ENCODE peak calls at places on chromosomes 2 and 18, in nine cellular contexts. K is CD8-positive, alpha-beta memory T cell; F is C1 segment of cervical spinal cord; Q is NCI-H1930; Z is CD4-positive, alpha-beta memory T cell; J is left colon; D is AG04450; S is left kidney; X is fibroblast of pulmonary artery. N is an unnamed sample.
A peak's percentile ranks its signal among the peaks of the same experiment; 100 is the strongest.

GRCh38 chr2:25068193-25068592 is 26.3 kb downstream of the EFR3B start:
- DNase-seq in K (no peak), F (no peak), Q (no peak), Z (no peak), J (no peak), D (no peak), S (no peak), X (no peak), N (no peak)

GRCh38 chr2:15260196-15260595 is 300.9 kb downstream of the NBAS start:
- DNase-seq in K (no peak), F (no peak), Q (no peak), Z (no peak), J (no peak), D (no peak), S (no peak), X (peak; percentile 1), N (no peak)

GRCh38 chr2:127508621-127509034 is 17.7 kb downstream of the IWS1 start:
- DNase-seq in K (no peak), F (no peak), Q (no peak), Z (no peak), J (peak; percentile 47), D (peak; percentile 88), S (peak; percentile 37), X (peak; percentile 97), N (peak; percentile 99)

GRCh38 chr2:21050164-21050563 is 6.3 kb upstream of the APOB start:
- DNase-seq in K (no peak), F (no peak), Q (no peak), Z (no peak), J (no peak), D (no peak), S (no peak), X (no peak), N (no peak)

GRCh38 chr2:227462463-227462951 is 9.4 kb upstream of the AGFG1 start:
- DNase-seq in K (no peak), F (no peak), Q (no peak), Z (no peak), J (no peak), D (no peak), S (no peak), X (no peak), N (no peak)

GRCh38 chr2:41718703-41719102 is 329.1 kb upstream of the PKDCC start:
- DNase-seq in K (no peak), F (no peak), Q (no peak), Z (no peak), J (no peak), D (no peak), S (no peak), X (no peak), N (no peak)

GRCh38 chr2:105736145-105736544 is 8.6 kb upstream of the NCK2 start:
- DNase-seq in K (no peak), F (no peak), Q (no peak), Z (no peak), J (no peak), D (no peak), S (no peak), X (no peak), N (no peak)

GRCh38 chr2:136136921-136137320 is 19.0 kb upstream of the CXCR4 start:
- DNase-seq in K (no peak), F (no peak), Q (no peak), Z (no peak), J (no peak), D (no peak), S (no peak), X (no peak), N (no peak)

GRCh38 chr2:124264496-124265160 is 239.5 kb downstream of the CNTNAP5 start:
- DNase-seq in K (no peak), F (no peak), Q (no peak), Z (no peak), J (no peak), D (no peak), S (no peak), X (peak; percentile 10), N (no peak)

GRCh38 chr2:68447118-68447517 is 20.0 kb downstream of the FBXO48 start:
- DNase-seq in K (no peak), F (no peak), Q (no peak), Z (no peak), J (no peak), D (no peak), S (no peak), X (no peak), N (no peak)

GRCh38 chr2:7530001-7530400 is 612.8 kb downstream of the RNF144A start:
- DNase-seq in K (no peak), F (no peak), Q (no peak), Z (no peak), J (no peak), D (no peak), S (no peak), X (no peak), N (no peak)

GRCh38 chr2:128797092-128797491 is 478.4 kb upstream of the HS6ST1 start:
- DNase-seq in K (no peak), F (no peak), Q (no peak), Z (no peak), J (no peak), D (no peak), S (no peak), X (no peak), N (no peak)

GRCh38 chr18:25826823-25827617 is 263.4 kb downstream of the SS18 start:
- DNase-seq in K (no peak), F (no peak), Q (no peak), Z (no peak), J (no peak), D (no peak), S (no peak), X (peak; percentile 20), N (no peak)

GRCh38 chr18:62715439-62715792 is at the start of gene PHLPP1:
- DNase-seq in K (no peak), F (no peak), Q (no peak), Z (no peak), J (no peak), D (no peak), S (no peak), X (no peak), N (no peak)

GRCh38 chr2:45578056-45578843 is 32.8 kb downstream of the SRBD1 start:
- DNase-seq in K (peak; percentile 23), F (no peak), Q (no peak), Z (peak; percentile 25), J (peak; percentile 43), D (no peak), S (peak; percentile 61), X (peak; percentile 62), N (peak; percentile 47)

GRCh38 chr2:225037374-225038075 is 4.7 kb downstream of the DOCK10 start:
- DNase-seq in K (no peak), F (no peak), Q (no peak), Z (no peak), J (no peak), D (no peak), S (no peak), X (no peak), N (no peak)

GRCh38 chr2:88220733-88221132 is 50.6 kb downstream of the THNSL2 start:
- DNase-seq in K (no peak), F (no peak), Q (no peak), Z (no peak), J (no peak), D (no peak), S (peak; percentile 94), X (no peak), N (no peak)

GRCh38 chr2:159773876-159774275 is 24.1 kb downstream of the CD302 start:
- DNase-seq in K (no peak), F (no peak), Q (no peak), Z (no peak), J (no peak), D (no peak), S (no peak), X (no peak), N (no peak)

GRCh38 chr2:172607379-172607928 is 51.6 kb downstream of the PDK1 start:
- DNase-seq in K (no peak), F (no peak), Q (no peak), Z (no peak), J (no peak), D (no peak), S (no peak), X (peak; percentile 17), N (peak; percentile 24)

GRCh38 chr2:218816561-218817011 is 15.0 kb downstream of the PRKAG3 start:
- DNase-seq in K (no peak), F (no peak), Q (no peak), Z (no peak), J (no peak), D (no peak), S (no peak), X (no peak), N (no peak)

GRCh38 chr2:201182650-201183372 is at the start of gene CASP10:
- DNase-seq in K (peak; percentile 60), F (no peak), Q (no peak), Z (peak; percentile 76), J (no peak), D (no peak), S (peak; percentile 67), X (peak; percentile 86), N (no peak)

GRCh38 chr2:217616936-217617335 is 385.9 kb downstream of the TNS1 start:
- DNase-seq in K (no peak), F (no peak), Q (no peak), Z (no peak), J (no peak), D (no peak), S (no peak), X (no peak), N (no peak)

GRCh38 chr18:27735117-27735516 is 441.8 kb downstream of the CDH2 start:
- DNase-seq in K (no peak), F (no peak), Q (no peak), Z (no peak), J (no peak), D (no peak), S (no peak), X (no peak), N (no peak)

GRCh38 chr18:41906528-41907256 is 48.3 kb upstream of the PIK3C3 start:
- DNase-seq in K (peak; percentile 69), F (no peak), Q (no peak), Z (peak; percentile 62), J (no peak), D (peak; percentile 39), S (peak; percentile 69), X (peak; percentile 76), N (peak; percentile 24)

GRCh38 chr2:56971383-56971974 is 787.7 kb downstream of the CCDC85A start:
- DNase-seq in K (no peak), F (no peak), Q (no peak), Z (no peak), J (no peak), D (no peak), S (no peak), X (no peak), N (no peak)

GRCh38 chr2:18473241-18473841 is 87.1 kb downstream of the RDH14 start:
- DNase-seq in K (no peak), F (no peak), Q (no peak), Z (no peak), J (no peak), D (peak; percentile 80), S (peak; percentile 84), X (peak; percentile 66), N (peak; percentile 52)

GRCh38 chr2:175742367-175742766 is 259.7 kb downstream of the LNPK start:
- DNase-seq in K (no peak), F (no peak), Q (no peak), Z (no peak), J (no peak), D (no peak), S (no peak), X (no peak), N (no peak)

GRCh38 chr2:10995366-10995970 is 83.7 kb downstream of the KCNF1 start:
- DNase-seq in K (no peak), F (no peak), Q (no peak), Z (no peak), J (no peak), D (no peak), S (no peak), X (no peak), N (no peak)

GRCh38 chr2:55618025-55618648 is 715 bp upstream of the PPP4R3B start:
- DNase-seq in K (no peak), F (no peak), Q (no peak), Z (no peak), J (no peak), D (no peak), S (peak; percentile 52), X (peak; percentile 10), N (no peak)

GRCh38 chr2:165450141-165450540 is 19.4 kb upstream of the CSRNP3 start:
- DNase-seq in K (no peak), F (no peak), Q (no peak), Z (no peak), J (no peak), D (no peak), S (peak; percentile 27), X (peak; percentile 31), N (no peak)

GRCh38 chr2:68320118-68320641 is 431 bp upstream of the CNRIP1 start:
- DNase-seq in K (no peak), F (no peak), Q (peak; percentile 55), Z (no peak), J (no peak), D (no peak), S (peak; percentile 85), X (no peak), N (no peak)

N was measured in fibroblast of the conjunctiva.